ENCODE peak calls at places on chromosome 14, in seven cellular contexts. I, O, C, W, M, D and J are unnamed samples.

GRCh38 chr14:70563869-70564268 is 29.1 kb upstream of the ADAM20 start:
- DNase-seq in O (no peak), W (no peak), I (no peak), M (no peak), D (no peak), C (no peak), J (no peak)

GRCh38 chr14:21723431-21724045 is 49.9 kb upstream of the OR4E1 start:
- DNase-seq in M (no peak), D (no peak), C (peak; percentile 24), W (no peak), I (peak; percentile 39), O (peak; percentile 38), J (no peak)

GRCh38 chr14:90256354-90257131 is at the start of gene PSMC1:
- DNase-seq in O (peak; percentile 91), M (peak; percentile 78), I (peak; percentile 85), D (peak; percentile 97), W (peak; percentile 88), C (peak; percentile 97), J (peak; percentile 86)

GRCh38 chr14:82889701-82890100 is 1356.0 kb upstream of the SEL1L start:
- DNase-seq in W (no peak), O (no peak), I (no peak), C (no peak), D (no peak), M (no peak), J (no peak)

GRCh38 chr14:72796935-72797334 is 97.0 kb downstream of the DPF3 start:
- DNase-seq in D (no peak), C (no peak), O (no peak), M (no peak), W (no peak), I (no peak), J (no peak)

GRCh38 chr14:68249534-68250517 is 430.2 kb downstream of the RAD51B start:
- DNase-seq in D (peak; percentile 67), O (no peak), M (no peak), C (peak; percentile 69), W (no peak), I (no peak), J (no peak)

GRCh38 chr14:44736326-44736725 is 225.4 kb downstream of the KLHL28 start:
- DNase-seq in M (no peak), C (peak; percentile 12), O (no peak), W (no peak), I (no peak), D (no peak), J (no peak)

GRCh38 chr14:101222362-101223090 is 319.0 kb upstream of the RTL1 start:
- DNase-seq in I (no peak), O (no peak), M (no peak), C (no peak), W (no peak), D (no peak), J (no peak)

GRCh38 chr14:71666579-71667145 is 265.6 kb upstream of the RGS6 start:
- DNase-seq in W (no peak), C (no peak), M (no peak), I (no peak), O (no peak), D (no peak), J (no peak)

GRCh38 chr14:68510951-68511726 is 281.7 kb downstream of the ZFP36L1 start:
- DNase-seq in C (no peak), M (no peak), D (no peak), I (no peak), W (peak; percentile 81), O (no peak), J (no peak)

GRCh38 chr14:23727566-23728335 is 91.6 kb downstream of the DHRS2 start:
- DNase-seq in C (peak; percentile 42), I (no peak), W (peak; percentile 4), O (peak; percentile 58), M (peak; percentile 17), D (peak; percentile 27), J (no peak)

GRCh38 chr14:102775855-102776760 is 1.1 kb upstream of the TRAF3 start:
- DNase-seq in C (peak; percentile 81), W (peak; percentile 19), M (no peak), D (peak; percentile 45), O (no peak), I (no peak), J (no peak)

GRCh38 chr14:94532462-94532861 is 23.2 kb upstream of the SERPINA12 start:
- DNase-seq in C (peak; percentile 37), O (no peak), D (no peak), M (no peak), I (no peak), W (peak; percentile 64), J (no peak)

GRCh38 chr14:32028599-32028998 is 48.5 kb upstream of the ARHGAP5 start:
- DNase-seq in I (no peak), C (no peak), O (no peak), M (no peak), W (no peak), D (no peak), J (no peak)

GRCh38 chr14:59849371-59850130 is 21.0 kb downstream of the RTN1 start:
- DNase-seq in W (no peak), I (no peak), M (no peak), D (no peak), O (no peak), C (no peak), J (no peak)

GRCh38 chr14:64556526-64556925 is 6.8 kb downstream of the PPP1R36 start:
- DNase-seq in I (no peak), W (no peak), D (peak; percentile 86), O (no peak), C (peak; percentile 89), M (no peak), J (no peak)

GRCh38 chr14:59187802-59188460 is 536 bp upstream of the DAAM1 start:
- DNase-seq in W (no peak), I (peak; percentile 58), D (no peak), M (peak; percentile 14), C (no peak), O (no peak), J (peak; percentile 53)

GRCh38 chr14:68367444-68368014 is 425.3 kb downstream of the ZFP36L1 start:
- DNase-seq in O (no peak), D (no peak), M (no peak), C (no peak), W (no peak), I (no peak), J (no peak)

GRCh38 chr14:100047600-100047999 is 17.6 kb upstream of the EVL start:
- DNase-seq in C (no peak), D (no peak), I (no peak), O (no peak), M (no peak), W (no peak), J (no peak)

GRCh38 chr14:66281036-66281776 is 205.0 kb upstream of the CCDC196 start:
- DNase-seq in D (no peak), W (no peak), I (no peak), O (no peak), C (peak; percentile 16), M (no peak), J (no peak)

GRCh38 chr14:76918751-76919421 is 92.7 kb downstream of the LRRC74A start:
- DNase-seq in I (no peak), M (peak; percentile 58), C (peak; percentile 99), O (peak; percentile 88), D (peak; percentile 99), W (peak; percentile 92), J (no peak)

GRCh38 chr14:72613975-72614319 is 280.0 kb downstream of the DPF3 start:
- DNase-seq in C (no peak), I (no peak), W (no peak), D (no peak), O (no peak), M (no peak), J (no peak)

GRCh38 chr14:90060312-90060964 is 1.4 kb upstream of the KCNK13 start:
- DNase-seq in D (peak; percentile 42), C (peak; percentile 47), M (peak; percentile 85), O (no peak), W (no peak), I (peak; percentile 19), J (peak; percentile 14)

GRCh38 chr14:87334997-87335675 is 657.8 kb downstream of the GALC start:
- DNase-seq in D (peak; percentile 22), C (no peak), I (no peak), M (no peak), O (no peak), W (no peak), J (no peak)

GRCh38 chr14:60594077-60594476 is 55.2 kb downstream of the SIX1 start:
- DNase-seq in C (no peak), M (no peak), I (no peak), W (no peak), D (no peak), O (no peak), J (no peak)

GRCh38 chr14:36513451-36514277 is 6.4 kb downstream of the NKX2-1 start:
- DNase-seq in D (no peak), M (peak; percentile 28), O (no peak), C (no peak), I (no peak), W (no peak), J (no peak)

GRCh38 chr14:63901434-63902085 is 48.8 kb downstream of the SYNE2 start:
- DNase-seq in M (no peak), C (peak; percentile 85), O (no peak), D (peak; percentile 90), W (peak; percentile 78), I (peak; percentile 14), J (peak; percentile 39)